ENCODE peak calls at places on chromosomes 16 and 17, in four cellular contexts. E is SHP77 treated with DMSO at 0.1 percent for 48 hours, R is esophagus muscularis mucosa, U is thoracic aorta. H is an unnamed sample.

GRCh38 chr17:32152130-32152529 is 9.8 kb downstream of the RHOT1 start:
- DNase-seq in E (no peak), R (peak; percentile 7), U (no peak), H (no peak)

GRCh38 chr17:81738801-81739393 is 26.8 kb downstream of the SLC25A10 start:
- DNase-seq in E (no peak), R (no peak), U (no peak), H (no peak)

GRCh38 chr16:70163596-70163995 is 10.0 kb upstream of the CLEC18C start:
- DNase-seq in E (no peak), R (no peak), U (no peak), H (no peak)

GRCh38 chr17:62724398-62725146 is 83.5 kb downstream of the MARCHF10 start:
- DNase-seq in E (no peak), R (no peak), U (no peak), H (no peak)

GRCh38 chr17:79220715-79221291 is 146.2 kb downstream of the ENGASE start:
- DNase-seq in E (no peak), R (no peak), U (no peak), H (no peak)

GRCh38 chr17:10640475-10640874 is 16.6 kb downstream of the MYH3 start:
- DNase-seq in E (no peak), R (no peak), U (no peak), H (no peak)

GRCh38 chr16:24573141-24573540 is 33.8 kb downstream of the RBBP6 start:
- DNase-seq in E (no peak), R (no peak), U (no peak), H (no peak)

GRCh38 chr16:27718136-27718766 is 168.3 kb downstream of the KATNIP start:
- DNase-seq in E (no peak), R (no peak), U (no peak), H (no peak)

GRCh38 chr16:29030086-29030840 is 45.4 kb downstream of the LAT start:
- DNase-seq in E (no peak), R (no peak), U (no peak), H (no peak)

GRCh38 chr16:12639044-12639443 is 164.6 kb downstream of the CPPED1 start:
- DNase-seq in E (no peak), R (no peak), U (no peak), H (no peak)

GRCh38 chr16:21001262-21001661 is 100.7 kb downstream of the LYRM1 start:
- DNase-seq in E (no peak), R (peak; percentile 70), U (no peak), H (no peak)

GRCh38 chr17:15894258-15894657 is 50.7 kb upstream of the ADORA2B start:
- DNase-seq in E (no peak), R (no peak), U (no peak), H (no peak)

GRCh38 chr16:11212819-11213196 is 43.2 kb downstream of the SOCS1 start:
- DNase-seq in E (no peak), R (no peak), U (no peak), H (no peak)

GRCh38 chr16:1081734-1082265 is 9.3 kb downstream of the SSTR5 start:
- DNase-seq in E (no peak), R (no peak), U (no peak), H (no peak)